ENCODE peak calls at places on chromosomes 5 and 9, in four cellular contexts. Y is IMR-90, G is RWPE2, J is lung. I is an unnamed sample.
A peak's percentile ranks its signal among the peaks of the same experiment; 100 is the strongest.

GRCh38 chr5:120122711-120123110 is 341.4 kb upstream of the PRR16 start:
- DNase-seq in Y (no peak), G (no peak), J (no peak), I (no peak)

GRCh38 chr5:32708949-32709348 is 2.2 kb upstream of the NPR3 start:
- DNase-seq in Y (no peak), G (no peak), J (no peak), I (no peak)

GRCh38 chr5:145110826-145111225 is 724.3 kb downstream of the PRELID2 start:
- DNase-seq in Y (peak; percentile 16), G (no peak), J (no peak), I (no peak)

GRCh38 chr9:117869287-117869686 is 165.1 kb downstream of the TLR4 start:
- DNase-seq in Y (no peak), G (no peak), J (no peak), I (no peak)

GRCh38 chr9:98944130-98945074 is 695 bp downstream of the COL15A1 start:
- DNase-seq in Y (no peak), G (no peak), J (no peak), I (no peak)

GRCh38 chr9:518540-518939 is 303.9 kb downstream of the DOCK8 start:
- DNase-seq in Y (no peak), G (no peak), J (no peak), I (no peak)

GRCh38 chr5:74643160-74643562 is 2.6 kb upstream of the ENC1 start:
- DNase-seq in Y (peak; percentile 96), G (no peak), J (no peak), I (no peak)

GRCh38 chr5:38660194-38660668 is 103.8 kb upstream of the LIFR start:
- DNase-seq in Y (no peak), G (peak; percentile 82), J (no peak), I (no peak)

GRCh38 chr9:92133949-92134604 is 18.9 kb upstream of the SPTLC1 start:
- DNase-seq in Y (peak; percentile 77), G (no peak), J (peak; percentile 77), I (peak; percentile 60)

GRCh38 chr5:155872801-155873200 is 454.2 kb upstream of the SGCD start:
- DNase-seq in Y (peak; percentile 3), G (no peak), J (no peak), I (no peak)

GRCh38 chr9:120925535-120926396 is 830 bp downstream of the TRAF1 start:
- DNase-seq in Y (peak; percentile 99), G (no peak), J (no peak), I (no peak)

GRCh38 chr9:116870566-116870965 is 183.5 kb downstream of the TRIM32 start:
- DNase-seq in Y (no peak), G (peak; percentile 91), J (no peak), I (no peak)

GRCh38 chr5:35016179-35017056 is 31.3 kb downstream of the AGXT2 start:
- DNase-seq in Y (peak; percentile 59), G (no peak), J (no peak), I (no peak)

GRCh38 chr5:171617787-171618690 is 167.6 kb upstream of the SMIM23 start:
- DNase-seq in Y (no peak), G (no peak), J (no peak), I (no peak)

GRCh38 chr9:89537166-89537565 is 39.3 kb upstream of the SEMA4D start:
- DNase-seq in Y (no peak), G (no peak), J (no peak), I (no peak)

GRCh38 chr9:78575791-78576190 is 278.9 kb downstream of the PSAT1 start:
- DNase-seq in Y (no peak), G (no peak), J (no peak), I (no peak)

GRCh38 chr5:129358069-129358468 is 102.0 kb upstream of the ADAMTS19 start:
- DNase-seq in Y (no peak), G (no peak), J (no peak), I (no peak)

GRCh38 chr5:71601222-71602026 is 14.3 kb downstream of the MCCC2 start:
- DNase-seq in Y (peak; percentile 98), G (peak; percentile 89), J (peak; percentile 51), I (peak; percentile 62)

GRCh38 chr5:62134811-62135210 is 171.2 kb upstream of the KIF2A start:
- DNase-seq in Y (no peak), G (no peak), J (no peak), I (no peak)

GRCh38 chr5:73323466-73323865 is 125.1 kb downstream of the FOXD1 start:
- DNase-seq in Y (no peak), G (no peak), J (no peak), I (no peak)

GRCh38 chr5:78574731-78575161 is 73.8 kb downstream of the LHFPL2 start:
- DNase-seq in Y (peak; percentile 68), G (no peak), J (no peak), I (no peak)

DNA sequence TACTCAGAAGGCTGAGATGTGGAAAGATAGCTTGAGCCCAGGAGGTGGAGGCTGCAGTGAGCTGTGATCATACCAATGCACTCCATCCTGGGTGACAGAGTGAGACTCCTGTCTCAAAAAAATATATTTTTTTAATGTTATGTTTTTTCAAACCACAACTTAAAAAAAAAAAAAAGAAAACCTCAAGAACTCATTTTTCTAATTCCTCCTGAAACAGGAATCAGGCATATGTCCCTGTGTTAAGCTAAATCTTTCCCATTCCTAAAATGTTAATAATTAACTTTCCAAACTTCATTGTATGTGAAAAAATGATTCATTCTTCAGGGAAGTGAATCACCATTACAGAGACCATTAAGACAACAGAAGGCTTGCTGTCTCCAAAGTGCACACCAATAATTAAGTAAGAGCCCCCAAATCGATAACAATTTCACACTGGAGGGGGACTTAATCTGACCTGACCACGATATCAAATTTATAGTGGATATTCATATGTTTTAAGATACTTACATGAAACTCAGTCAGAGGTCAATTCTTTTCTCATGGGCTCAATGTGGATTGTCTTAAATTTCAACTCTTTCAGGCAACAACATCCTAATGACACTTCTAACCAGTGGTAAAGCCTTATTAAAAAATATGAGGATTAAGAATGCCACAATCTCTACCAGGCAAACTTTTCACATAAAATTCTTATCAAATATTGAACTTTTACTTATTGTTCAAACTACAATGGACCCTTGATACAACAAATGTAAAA is 5.2 kb downstream of the CEMIP2 start:
- DNase-seq in Y (peak; percentile 84), G (no peak), J (no peak), I (no peak)
- H3K4me3 ChIP-seq in Y (no peak overlapping the region), G (no peak overlapping the region), J (no peak overlapping the region), I (no peak overlapping the region)

DNA sequence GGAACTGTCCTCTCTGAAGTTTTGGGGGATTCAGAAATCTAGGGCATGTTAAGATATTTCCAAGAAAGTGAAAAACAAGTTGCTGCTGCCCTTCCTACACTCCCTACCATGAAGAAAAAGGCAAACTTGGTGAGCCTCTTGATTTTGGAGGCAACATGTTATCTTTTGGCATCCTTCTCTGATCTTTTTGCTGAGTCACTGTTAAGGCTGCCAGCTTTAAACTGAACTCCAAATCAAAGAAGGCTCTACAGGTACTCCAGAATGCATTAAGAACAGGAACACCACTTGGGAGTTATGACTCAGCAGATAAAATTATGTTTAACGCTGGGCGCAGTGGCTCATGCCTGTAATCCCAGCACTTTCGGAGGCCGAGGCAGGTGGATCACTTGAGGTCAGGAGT is 24.0 kb downstream of the PCDHB15 start:
- DNase-seq in Y (no peak), G (no peak), J (no peak), I (no peak)
- H3K9me3 ChIP-seq in Y (peaks cover 47% of the 10 kb centered on the region), G (peaks cover 20% of the 10 kb centered on the region), J (peaks cover 45% of the 10 kb centered on the region), I (peaks cover 20% of the 10 kb centered on the region)

GRCh38 chr9:83383034-83383433 is 155.2 kb downstream of the FRMD3 start:
- DNase-seq in Y (no peak), G (no peak), J (no peak), I (no peak)

GRCh38 chr9:83388346-83388745 is 149.9 kb downstream of the FRMD3 start:
- DNase-seq in Y (no peak), G (no peak), J (no peak), I (no peak)

GRCh38 chr9:83385317-83385716 is 152.9 kb downstream of the FRMD3 start:
- DNase-seq in Y (no peak), G (no peak), J (no peak), I (no peak)

GRCh38 chr9:83384214-83384613 is 154.0 kb downstream of the FRMD3 start:
- DNase-seq in Y (no peak), G (no peak), J (no peak), I (no peak)

GRCh38 chr9:83387401-83388185 is 150.6 kb downstream of the FRMD3 start:
- DNase-seq in Y (no peak), G (no peak), J (no peak), I (no peak)
- H3K27ac ChIP-seq in Y (no peak overlapping the region), G (no peak overlapping the region), J (no peak overlapping the region), I (no peak overlapping the region)

GRCh38 chr9:133658442-133659431 is 22.6 kb downstream of the DBH start:
- DNase-seq in Y (peak; percentile 19), G (no peak), J (peak; percentile 56), I (no peak)
- H3K4me3 ChIP-seq in Y (no peak overlapping the region), G (no peak overlapping the region), J (no peak overlapping the region), I (peak overlapping the region; percentile 17)

GRCh38 chr5:30981576-30981975 is 211.9 kb upstream of the CDH6 start:
- DNase-seq in Y (peak; percentile 65), G (no peak), J (no peak), I (no peak)
- H3K9me3 ChIP-seq in Y (no peaks in the 10 kb centered on the region), G (no peaks in the 10 kb centered on the region), J (no peaks in the 10 kb centered on the region), I (no peaks in the 10 kb centered on the region)

DNA sequence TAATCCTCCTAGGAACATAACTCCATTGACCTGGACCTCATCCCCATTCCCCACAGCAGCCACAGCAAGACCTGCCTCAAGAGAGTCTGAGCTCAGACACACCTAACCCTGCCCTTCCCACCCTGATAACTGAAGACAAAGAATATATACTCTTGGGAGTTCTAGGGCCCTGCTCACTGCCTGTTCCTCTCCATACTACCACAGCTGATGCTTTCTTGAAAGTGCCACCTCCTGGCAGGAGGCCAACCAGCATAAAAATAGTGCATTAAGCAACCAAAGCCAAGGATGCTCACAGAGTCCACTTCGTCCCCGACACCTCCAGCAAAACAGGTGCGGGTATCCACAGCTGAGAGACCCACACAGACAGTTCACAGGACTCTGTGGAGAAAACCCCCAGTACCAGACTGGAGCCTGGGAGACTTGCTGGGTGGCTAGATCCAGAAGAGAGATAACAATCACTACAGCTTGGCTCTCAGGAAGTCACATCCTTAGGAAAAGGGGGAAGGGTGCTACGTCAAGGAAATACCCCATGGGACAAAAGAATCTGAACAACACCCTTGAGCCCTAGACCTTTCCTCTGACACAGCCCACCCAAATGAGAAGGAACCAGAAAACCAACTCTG is 23.5 kb downstream of the FAM114A2 start:
- DNase-seq in Y (no peak), G (no peak), J (no peak), I (no peak)
- H3K27ac ChIP-seq in Y (no peak overlapping the region), G (no peak overlapping the region), J (peak overlapping the region; percentile 21), I (no peak overlapping the region)